ENCODE peak calls at places on chromosome 1, in nine cellular contexts. A is CD4-positive, CD25-positive, alpha-beta regulatory T cell; F is CD8-positive, alpha-beta memory T cell; Y is ovary; G is CD4-positive, alpha-beta T cell; K is small intestine; M is heart left ventricle; V is upper lobe of right lung; D is dorsolateral prefrontal cortex. H is an unnamed sample.

GRCh38 chr1:5551274-5551966 is 440.8 kb downstream of the NPHP4 start:
- DNase-seq in A (no peak), K (peak; percentile 39), Y (no peak), D (no peak), V (no peak), G (no peak), F (no peak), M (no peak), H (no peak)

GRCh38 chr1:224264321-224264720 is 65.7 kb downstream of the NVL start:
- DNase-seq in F (no peak), K (no peak), M (no peak), Y (no peak), G (no peak), A (no peak), D (no peak), V (no peak), H (no peak)

GRCh38 chr1:246333855-246334254 is 173.2 kb downstream of the SMYD3 start:
- DNase-seq in A (no peak), F (no peak), M (no peak), K (no peak), G (no peak), V (no peak), D (no peak), Y (no peak), H (no peak)

GRCh38 chr1:204286323-204286714 is 72.5 kb upstream of the GOLT1A start:
- DNase-seq in G (no peak), Y (no peak), F (no peak), A (no peak), K (no peak), D (no peak), M (no peak), V (no peak), H (no peak)

GRCh38 chr1:7491818-7492173 is 279.3 kb upstream of the VAMP3 start:
- DNase-seq in K (no peak), A (no peak), V (no peak), F (no peak), G (no peak), M (no peak), Y (no peak), D (no peak), H (no peak)

GRCh38 chr1:198936371-198937083 is 297.7 kb downstream of the PTPRC start:
- DNase-seq in D (no peak), Y (no peak), A (peak; percentile 17), F (no peak), M (peak; percentile 25), G (no peak), K (no peak), V (no peak), H (no peak)

GRCh38 chr1:61157420-61157987 is 75.1 kb downstream of the NFIA start:
- DNase-seq in Y (no peak), G (no peak), F (no peak), M (no peak), K (no peak), D (no peak), V (no peak), A (no peak), H (peak; percentile 93)

GRCh38 chr1:174206148-174206826 is 47.0 kb downstream of the RABGAP1L start:
- DNase-seq in D (no peak), Y (no peak), K (peak; percentile 8), V (no peak), G (no peak), A (peak; percentile 12), F (no peak), M (no peak), H (peak; percentile 15)

GRCh38 chr1:168637350-168637991 is 61.1 kb downstream of the XCL1 start:
- DNase-seq in G (no peak), M (no peak), D (no peak), F (no peak), V (no peak), Y (no peak), A (peak; percentile 4), K (peak; percentile 31), H (peak; percentile 62)

GRCh38 chr1:81391100-81391828 is 409.5 kb upstream of the ADGRL2 start:
- DNase-seq in M (no peak), V (no peak), Y (no peak), D (no peak), K (no peak), G (no peak), F (no peak), A (no peak), H (peak; percentile 20)

GRCh38 chr1:41482906-41483895 is 1.3 kb downstream of the EDN2 start:
- DNase-seq in V (peak; percentile 66), A (no peak), D (no peak), G (no peak), Y (no peak), M (peak; percentile 66), K (no peak), F (no peak), H (peak; percentile 46)

GRCh38 chr1:156707486-156708244 is 2.3 kb upstream of the CRABP2 start:
- DNase-seq in M (no peak), D (no peak), K (no peak), V (no peak), F (no peak), G (no peak), A (no peak), Y (no peak), H (no peak)

GRCh38 chr1:40763742-40764532 is 19.6 kb upstream of the KCNQ4 start:
- DNase-seq in K (no peak), F (no peak), A (no peak), D (no peak), Y (no peak), G (no peak), M (no peak), V (no peak), H (no peak)

GRCh38 chr1:24048205-24048869 is 63.6 kb downstream of the MYOM3 start:
- DNase-seq in F (no peak), A (no peak), V (no peak), D (no peak), K (peak; percentile 81), G (no peak), Y (no peak), M (no peak), H (no peak)

GRCh38 chr1:24049709-24050108 is 62.2 kb downstream of the MYOM3 start:
- DNase-seq in K (no peak), V (no peak), G (no peak), Y (no peak), A (no peak), D (no peak), F (no peak), M (no peak), H (no peak)

GRCh38 chr1:24055681-24056080 is 56.3 kb downstream of the MYOM3 start:
- DNase-seq in D (no peak), G (no peak), K (no peak), M (no peak), V (peak; percentile 27), A (no peak), Y (no peak), F (no peak), H (no peak)

GRCh38 chr1:24051206-24051945 is 60.6 kb downstream of the MYOM3 start:
- DNase-seq in G (no peak), A (no peak), Y (no peak), K (no peak), M (no peak), V (no peak), F (no peak), D (no peak), H (no peak)

DNA sequence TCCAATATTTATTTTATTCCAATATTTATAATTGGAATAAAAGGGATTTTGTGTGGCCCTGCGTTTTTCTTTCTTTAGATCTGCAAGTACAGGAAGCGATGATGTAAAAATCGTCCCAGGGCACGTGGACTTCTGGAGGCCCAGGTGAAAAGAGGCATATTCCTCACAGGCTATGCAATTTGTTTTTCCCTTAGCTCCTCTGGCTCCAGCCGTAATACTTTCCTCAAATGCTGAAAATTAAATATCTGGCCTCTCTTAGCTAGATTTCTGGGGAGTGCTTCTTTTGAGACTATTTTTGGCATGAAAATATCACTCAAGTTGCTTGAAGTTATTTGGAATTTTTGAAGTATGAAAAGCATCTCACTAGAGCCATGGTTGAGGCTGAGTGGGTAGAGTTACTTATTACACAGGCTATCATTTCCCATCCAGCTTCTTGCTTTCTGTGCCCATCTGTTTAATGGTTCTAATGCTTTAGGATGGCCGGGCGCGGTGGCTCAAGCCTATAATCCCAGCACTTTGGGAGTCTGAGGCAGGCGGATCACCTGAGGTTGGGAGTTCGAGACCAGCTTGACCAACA is 59.7 kb downstream of the MYOM3 start:
- DNase-seq in A (no peak), V (peak; percentile 35), G (no peak), K (no peak), Y (no peak), D (no peak), F (no peak), M (no peak), H (peak; percentile 10)
- H3K27ac ChIP-seq in A (no peak overlapping the region), V (peak overlapping the region; percentile 17), G (no peak overlapping the region), K (no peak overlapping the region), Y (no peak overlapping the region), D (no peak overlapping the region), F (no peak overlapping the region), M (no peak overlapping the region), H (no peak overlapping the region)

DNA sequence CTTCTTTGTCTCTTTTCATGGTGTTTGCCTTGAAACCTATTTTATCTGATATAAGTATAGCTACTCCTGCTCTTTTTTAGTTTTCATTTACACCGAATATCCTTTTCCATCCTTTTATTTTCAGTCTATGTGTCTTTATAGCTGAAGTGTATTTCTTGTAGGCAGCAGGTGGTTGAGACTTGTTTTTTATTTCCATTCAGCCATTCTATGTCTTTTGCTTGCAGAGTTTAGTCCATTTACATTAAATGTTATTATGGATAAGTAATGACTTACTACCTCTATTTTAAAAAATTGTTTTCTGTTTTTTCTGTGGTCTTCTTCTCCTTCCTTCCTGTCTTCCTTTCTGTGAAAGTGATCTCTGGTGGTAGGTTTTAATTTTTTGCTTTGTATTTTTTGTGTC is 45.0 kb upstream of the CD55 start:
- DNase-seq in K (no peak), F (no peak), D (no peak), Y (no peak), G (no peak), M (no peak), V (no peak), A (no peak), H (no peak)
- H3K27ac ChIP-seq in K (no peak overlapping the region), F (no peak overlapping the region), D (no peak overlapping the region), Y (no peak overlapping the region), G (no peak overlapping the region), M (no peak overlapping the region), V (no peak overlapping the region), A (no peak overlapping the region), H (no peak overlapping the region)

GRCh38 chr1:201469645-201470074 is 672 bp upstream of the PHLDA3 start:
- DNase-seq in G (no peak), D (no peak), A (no peak), F (no peak), M (no peak), K (no peak), Y (no peak), V (no peak), H (no peak)
- H3K27ac ChIP-seq in G (no peak overlapping the region), D (peak overlapping the region; percentile 96), A (no peak overlapping the region), F (no peak overlapping the region), M (peak overlapping the region; percentile 86), K (no peak overlapping the region), Y (peak overlapping the region; percentile 92), V (peak overlapping the region; percentile 94), H (no peak overlapping the region)

DNA sequence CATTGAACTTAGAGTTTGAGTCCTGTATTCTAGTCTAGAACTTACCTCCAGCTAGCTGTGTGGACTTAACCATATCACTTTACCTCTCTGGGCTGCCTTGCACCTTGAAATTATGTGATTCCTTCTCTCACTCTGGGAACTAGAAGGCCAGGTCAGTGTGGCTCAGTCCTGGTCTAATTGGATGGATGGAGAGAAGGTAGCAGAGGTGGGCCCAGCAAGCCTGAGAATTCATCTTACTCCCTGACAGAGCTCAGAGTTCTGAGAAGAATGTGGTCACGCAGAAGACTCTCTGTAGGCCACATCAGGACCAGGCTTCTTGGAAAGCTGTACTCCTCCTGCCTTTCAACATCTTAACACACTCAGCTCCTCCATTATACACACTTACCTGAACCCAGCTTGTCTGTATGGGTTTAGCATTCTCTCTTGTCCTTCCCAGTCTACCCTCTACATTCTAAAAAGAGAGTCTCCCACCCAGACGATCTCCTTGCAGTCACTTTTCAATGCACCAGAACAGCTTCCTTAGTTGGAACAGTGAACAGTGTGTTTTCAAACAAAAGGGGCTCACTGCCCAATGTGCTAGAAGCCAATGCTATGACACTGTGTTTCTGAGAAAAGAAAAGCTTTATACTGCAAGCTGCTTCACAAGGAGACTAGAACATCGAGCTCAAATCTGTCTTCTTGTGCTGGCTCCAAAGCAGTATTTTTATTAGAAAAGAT is 60.5 kb downstream of the CAPN9 start:
- DNase-seq in G (no peak), D (no peak), A (no peak), M (no peak), K (no peak), Y (no peak), V (no peak), F (no peak), H (no peak)
- H3K27ac ChIP-seq in G (no peak overlapping the region), D (peak overlapping the region; percentile 90), A (no peak overlapping the region), M (no peak overlapping the region), K (no peak overlapping the region), Y (peak overlapping the region; percentile 23), V (no peak overlapping the region), F (no peak overlapping the region), H (no peak overlapping the region)

H was measured in cardiac muscle cell.